ENCODE peak calls at places on chromosomes 5 and 9, in nine cellular contexts. One of them, this sample, is unnamed.

GRCh38 chr5:5497132-5497748 is 74.8 kb downstream of the ICE1 start:
- DNase-seq in activated CD8-positive, alpha-beta memory T cell treated with anti-CD3 and anti-CD28 coated beads for 4 hours: no peak
- DNase-seq in upper lobe of right lung: peak
- DNase-seq in upper lobe of left lung: peak
- DNase-seq in HFF-Myc: peak
- DNase-seq in mucosa of gallbladder: peak
- DNase-seq in GM18507: peak
- DNase-seq in NCI-H2029: peak
- DNase-seq in Calu3: peak
- DNase-seq in this sample: no peak

GRCh38 chr5:143226361-143226760 is 177.1 kb downstream of the NR3C1 start:
- DNase-seq in HFF-Myc: no peak
- DNase-seq in mucosa of gallbladder: no peak
- DNase-seq in GM18507: no peak
- DNase-seq in activated CD8-positive, alpha-beta memory T cell treated with anti-CD3 and anti-CD28 coated beads for 4 hours: no peak
- DNase-seq in upper lobe of right lung: no peak
- DNase-seq in upper lobe of left lung: no peak
- DNase-seq in NCI-H2029: no peak
- DNase-seq in Calu3: no peak
- DNase-seq in this sample: no peak

GRCh38 chr9:131487621-131488031 is 15.1 kb upstream of the POMT1 start:
- DNase-seq in Calu3: no peak
- DNase-seq in GM18507: no peak
- DNase-seq in upper lobe of right lung: no peak
- DNase-seq in mucosa of gallbladder: no peak
- DNase-seq in upper lobe of left lung: no peak
- DNase-seq in HFF-Myc: no peak
- DNase-seq in activated CD8-positive, alpha-beta memory T cell treated with anti-CD3 and anti-CD28 coated beads for 4 hours: no peak
- DNase-seq in NCI-H2029: no peak
- DNase-seq in this sample: no peak

GRCh38 chr5:52710972-52711596 is 76.6 kb upstream of the ITGA1 start:
- DNase-seq in NCI-H2029: no peak
- DNase-seq in upper lobe of right lung: no peak
- DNase-seq in upper lobe of left lung: no peak
- DNase-seq in Calu3: no peak
- DNase-seq in GM18507: no peak
- DNase-seq in HFF-Myc: no peak
- DNase-seq in activated CD8-positive, alpha-beta memory T cell treated with anti-CD3 and anti-CD28 coated beads for 4 hours: no peak
- DNase-seq in mucosa of gallbladder: no peak
- DNase-seq in this sample: no peak

GRCh38 chr9:132739705-132740310 is 69.5 kb downstream of the GTF3C4 start:
- DNase-seq in upper lobe of left lung: no peak
- DNase-seq in activated CD8-positive, alpha-beta memory T cell treated with anti-CD3 and anti-CD28 coated beads for 4 hours: no peak
- DNase-seq in HFF-Myc: no peak
- DNase-seq in GM18507: no peak
- DNase-seq in upper lobe of right lung: no peak
- DNase-seq in mucosa of gallbladder: no peak
- DNase-seq in NCI-H2029: no peak
- DNase-seq in Calu3: no peak
- DNase-seq in this sample: no peak

GRCh38 chr9:89865981-89866380 is 261.2 kb downstream of the GADD45G start:
- DNase-seq in GM18507: no peak
- DNase-seq in HFF-Myc: no peak
- DNase-seq in activated CD8-positive, alpha-beta memory T cell treated with anti-CD3 and anti-CD28 coated beads for 4 hours: no peak
- DNase-seq in Calu3: no peak
- DNase-seq in upper lobe of left lung: no peak
- DNase-seq in NCI-H2029: no peak
- DNase-seq in upper lobe of right lung: peak
- DNase-seq in mucosa of gallbladder: no peak
- DNase-seq in this sample: no peak

GRCh38 chr5:26227245-26227644 is 811.1 kb downstream of the CDH9 start:
- DNase-seq in mucosa of gallbladder: no peak
- DNase-seq in Calu3: no peak
- DNase-seq in activated CD8-positive, alpha-beta memory T cell treated with anti-CD3 and anti-CD28 coated beads for 4 hours: no peak
- DNase-seq in HFF-Myc: no peak
- DNase-seq in upper lobe of left lung: no peak
- DNase-seq in NCI-H2029: no peak
- DNase-seq in GM18507: no peak
- DNase-seq in upper lobe of right lung: no peak
- DNase-seq in this sample: no peak

GRCh38 chr9:106864533-106865143 is 1.7 kb downstream of the ZNF462 start:
- DNase-seq in NCI-H2029: no peak
- DNase-seq in GM18507: no peak
- DNase-seq in activated CD8-positive, alpha-beta memory T cell treated with anti-CD3 and anti-CD28 coated beads for 4 hours: no peak
- DNase-seq in HFF-Myc: no peak
- DNase-seq in upper lobe of left lung: no peak
- DNase-seq in upper lobe of right lung: no peak
- DNase-seq in mucosa of gallbladder: no peak
- DNase-seq in Calu3: no peak
- DNase-seq in this sample: no peak

GRCh38 chr9:5326893-5327548 is 12.7 kb downstream of the RLN1 start:
- DNase-seq in HFF-Myc: no peak
- DNase-seq in activated CD8-positive, alpha-beta memory T cell treated with anti-CD3 and anti-CD28 coated beads for 4 hours: no peak
- DNase-seq in upper lobe of left lung: no peak
- DNase-seq in upper lobe of right lung: peak
- DNase-seq in Calu3: no peak
- DNase-seq in GM18507: no peak
- DNase-seq in mucosa of gallbladder: peak
- DNase-seq in NCI-H2029: peak
- DNase-seq in this sample: no peak

GRCh38 chr5:75053286-75054109 is 1.1 kb upstream of the GCNT4 start:
- DNase-seq in GM18507: no peak
- DNase-seq in upper lobe of left lung: peak
- DNase-seq in upper lobe of right lung: peak
- DNase-seq in Calu3: peak
- DNase-seq in mucosa of gallbladder: peak
- DNase-seq in activated CD8-positive, alpha-beta memory T cell treated with anti-CD3 and anti-CD28 coated beads for 4 hours: no peak
- DNase-seq in NCI-H2029: no peak
- DNase-seq in HFF-Myc: no peak
- DNase-seq in this sample: peak

GRCh38 chr5:77076961-77077820 is 9.9 kb downstream of the ZBED3 start:
- DNase-seq in GM18507: peak
- DNase-seq in mucosa of gallbladder: peak
- DNase-seq in NCI-H2029: no peak
- DNase-seq in activated CD8-positive, alpha-beta memory T cell treated with anti-CD3 and anti-CD28 coated beads for 4 hours: no peak
- DNase-seq in Calu3: peak
- DNase-seq in upper lobe of left lung: peak
- DNase-seq in HFF-Myc: no peak
- DNase-seq in upper lobe of right lung: peak
- DNase-seq in this sample: no peak

GRCh38 chr9:114383866-114384231 is 3.9 kb downstream of the AKNA start:
- DNase-seq in upper lobe of right lung: no peak
- DNase-seq in Calu3: no peak
- DNase-seq in HFF-Myc: no peak
- DNase-seq in GM18507: no peak
- DNase-seq in NCI-H2029: no peak
- DNase-seq in mucosa of gallbladder: no peak
- DNase-seq in upper lobe of left lung: no peak
- DNase-seq in activated CD8-positive, alpha-beta memory T cell treated with anti-CD3 and anti-CD28 coated beads for 4 hours: no peak
- DNase-seq in this sample: no peak

GRCh38 chr5:71828641-71829040 is 109.6 kb downstream of the CARTPT start:
- DNase-seq in HFF-Myc: no peak
- DNase-seq in upper lobe of left lung: no peak
- DNase-seq in upper lobe of right lung: no peak
- DNase-seq in activated CD8-positive, alpha-beta memory T cell treated with anti-CD3 and anti-CD28 coated beads for 4 hours: no peak
- DNase-seq in NCI-H2029: no peak
- DNase-seq in GM18507: no peak
- DNase-seq in Calu3: no peak
- DNase-seq in mucosa of gallbladder: no peak
- DNase-seq in this sample: no peak

GRCh38 chr5:158313739-158314464 is 455.0 kb upstream of the CLINT1 start:
- DNase-seq in activated CD8-positive, alpha-beta memory T cell treated with anti-CD3 and anti-CD28 coated beads for 4 hours: no peak
- DNase-seq in GM18507: no peak
- DNase-seq in mucosa of gallbladder: no peak
- DNase-seq in upper lobe of left lung: peak
- DNase-seq in NCI-H2029: no peak
- DNase-seq in Calu3: no peak
- DNase-seq in HFF-Myc: no peak
- DNase-seq in upper lobe of right lung: no peak
- DNase-seq in this sample: no peak